ENCODE peak calls at places on chromosome 15, in nine cellular contexts. N, W, H, A, Z, I, T, Y and J are unnamed samples. For H3K4me1, the result is how much of the 10 kb centered on the place peaks cover.

GRCh38 chr15:65221708-65222107 is 10.4 kb upstream of the CILP start:
- DNase-seq in I (no peak), H (no peak), A (no peak), N (no peak), Y (no peak), T (no peak), W (no peak), Z (no peak), J (no peak)

GRCh38 chr15:58074452-58074851 is 8.9 kb upstream of the ALDH1A2 start:
- DNase-seq in T (no peak), A (no peak), I (no peak), Z (no peak), H (no peak), N (no peak), Y (no peak), W (no peak), J (no peak)

GRCh38 chr15:75921732-75922703 is 18.3 kb downstream of the FBXO22 start:
- DNase-seq in Y (peak), Z (peak), W (no peak), A (no peak), I (peak), T (peak), H (peak), N (peak), J (no peak)

GRCh38 chr15:97072560-97072959 is 742.1 kb downstream of the NR2F2 start:
- DNase-seq in N (peak), W (no peak), Y (no peak), T (peak), Z (no peak), A (no peak), I (no peak), H (no peak), J (no peak)

GRCh38 chr15:83204697-83205096 is 2.9 kb downstream of the HDGFL3 start:
- DNase-seq in W (no peak), A (no peak), Y (no peak), N (peak), Z (no peak), I (no peak), H (no peak), T (no peak), J (no peak)

GRCh38 chr15:86444527-86444926 is 364.9 kb downstream of the AGBL1 start:
- DNase-seq in H (no peak), I (no peak), A (no peak), Z (peak), Y (no peak), N (peak), T (no peak), W (no peak), J (no peak)

GRCh38 chr15:95134306-95135100 is 903.1 kb downstream of the MCTP2 start:
- DNase-seq in I (no peak), Y (no peak), T (peak), H (no peak), W (no peak), Z (no peak), A (no peak), N (no peak), J (no peak)

GRCh38 chr15:85757073-85757938 is 37.4 kb downstream of the KLHL25 start:
- DNase-seq in Z (no peak), N (no peak), T (no peak), W (no peak), I (no peak), Y (no peak), A (no peak), H (peak), J (no peak)

GRCh38 chr15:47876986-47877385 is 159.7 kb downstream of the SEMA6D start:
- DNase-seq in H (no peak), Y (no peak), T (no peak), I (no peak), N (no peak), W (no peak), Z (no peak), A (no peak), J (no peak)

GRCh38 chr15:57323806-57324589 is 52.3 kb upstream of the CGNL1 start:
- DNase-seq in Y (peak), A (no peak), I (peak), T (no peak), Z (peak), N (no peak), H (no peak), W (no peak), J (peak)

GRCh38 chr15:78840661-78841060 is 29.4 kb upstream of the ADAMTS7 start:
- DNase-seq in T (no peak), W (no peak), I (no peak), Y (no peak), A (peak), H (no peak), Z (no peak), N (no peak), J (no peak)

GRCh38 chr15:44468713-44469385 is 41.4 kb downstream of the CTDSPL2 start:
- DNase-seq in Y (no peak), A (no peak), Z (no peak), T (peak), W (no peak), H (no peak), N (no peak), I (peak), J (no peak)

GRCh38 chr15:71256934-71257333 is 141.7 kb downstream of the THSD4 start:
- DNase-seq in I (no peak), Z (no peak), N (no peak), Y (no peak), W (no peak), A (no peak), H (no peak), T (no peak), J (no peak)

GRCh38 chr15:98874359-98874758 is 133.2 kb downstream of the PGPEP1L start:
- DNase-seq in A (no peak), Z (no peak), W (no peak), H (no peak), N (no peak), Y (no peak), T (no peak), I (no peak), J (no peak)
- H3K4me3 ChIP-seq in A (no peak), Z (no peak), W (no peak), H (no peak), N (no peak), Y (no peak), T (no peak), I (peak), J (no peak)

DNA sequence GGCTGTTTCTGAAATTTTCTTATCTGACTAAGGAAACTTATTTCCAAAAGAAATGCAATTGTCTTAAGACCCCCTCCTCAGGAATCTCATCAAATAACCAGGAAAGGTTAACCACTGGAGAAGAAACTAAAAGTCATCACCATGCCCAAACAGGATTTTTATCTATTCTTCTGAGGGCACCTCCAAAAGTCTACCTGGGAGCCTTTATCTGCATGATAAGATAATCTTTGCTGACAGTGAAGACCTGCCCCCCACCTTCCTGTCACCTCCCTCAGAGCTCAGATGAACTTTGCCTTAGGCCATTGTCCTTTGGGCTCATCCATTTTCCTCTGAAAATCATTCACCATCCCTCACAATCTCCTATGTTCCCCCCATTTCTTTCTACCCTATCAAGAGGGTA is 137.3 kb upstream of the SMAD3 start:
- DNase-seq in Y (no peak), Z (no peak), N (no peak), W (no peak), I (no peak), H (no peak), A (no peak), T (no peak), J (no peak)
- H3K4me1 ChIP-seq in Y (under half), Z (under half), N (under half), W (under half), I (under half), H (under half), A (under half), T (under half), J (under half)

DNA sequence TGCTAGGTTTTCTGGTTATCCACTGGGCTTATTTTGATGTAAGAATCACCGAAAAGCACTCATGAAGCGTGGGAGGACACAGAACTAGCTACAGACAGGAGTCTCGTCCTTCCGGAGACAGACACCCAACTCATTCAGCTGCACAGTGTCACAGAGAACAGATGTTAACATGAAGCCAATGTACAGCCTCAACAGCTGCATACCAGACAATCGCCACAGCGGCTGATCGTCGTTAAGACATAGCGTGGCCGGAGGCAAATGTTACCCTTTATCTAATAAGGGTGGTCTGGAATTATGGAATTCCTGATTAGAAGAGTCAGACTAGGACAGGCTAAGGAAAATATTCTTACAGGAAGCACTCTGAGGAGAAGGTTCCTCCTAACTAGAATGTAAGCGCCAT is 1.2 kb upstream of the PYGO1 start:
- DNase-seq in H (no peak), W (no peak), N (no peak), Z (no peak), T (peak), Y (no peak), A (no peak), I (no peak), J (no peak)
- H3K4me3 ChIP-seq in H (no peak), W (no peak), N (no peak), Z (no peak), T (peak), Y (no peak), A (no peak), I (no peak), J (no peak)

GRCh38 chr15:22963546-22964125 is 16.5 kb downstream of the CYFIP1 start:
- DNase-seq in I (no peak), N (no peak), T (no peak), A (no peak), W (no peak), Y (no peak), H (no peak), Z (no peak), J (no peak)
- H3K4me1 ChIP-seq in I (under half), N (under half), T (under half), A (half or more), W (under half), Y (under half), H (half or more), Z (under half), J (under half)

GRCh38 chr15:51093488-51093864 is 1.2 kb downstream of the TNFAIP8L3 start:
- DNase-seq in I (no peak), T (no peak), H (no peak), W (no peak), A (no peak), Z (no peak), N (no peak), Y (no peak), J (no peak)
- H3K4me3 ChIP-seq in I (no peak), T (peak), H (peak), W (no peak), A (peak), Z (no peak), N (no peak), Y (no peak), J (no peak)

GRCh38 chr15:89836255-89837133 is 21.8 kb upstream of the ANPEP start:
- DNase-seq in Y (no peak), A (no peak), W (no peak), N (peak), T (peak), Z (no peak), H (no peak), I (peak), J (no peak)

GRCh38 chr15:89839424-89839823 is 24.8 kb upstream of the ANPEP start:
- DNase-seq in Z (no peak), I (no peak), N (no peak), W (no peak), H (no peak), A (no peak), Y (no peak), T (no peak), J (no peak)

GRCh38 chr15:89835190-89835564 is 20.5 kb upstream of the ANPEP start:
- DNase-seq in A (no peak), I (no peak), Y (no peak), N (no peak), Z (no peak), H (no peak), T (no peak), W (no peak), J (no peak)

GRCh38 chr15:89837830-89838178 is 23.2 kb upstream of the ANPEP start:
- DNase-seq in A (no peak), T (no peak), W (no peak), N (no peak), H (no peak), Y (no peak), Z (no peak), I (no peak), J (no peak)

GRCh38 chr15:89837134-89837829 is 22.6 kb upstream of the ANPEP start:
- DNase-seq in T (peak), Z (no peak), W (no peak), Y (no peak), N (no peak), I (no peak), A (no peak), H (no peak), J (no peak)
- H3K4me1 ChIP-seq in T (under half), Z (under half), W (under half), Y (under half), N (under half), I (under half), A (half or more), H (under half), J (under half)

GRCh38 chr15:100350434-100351226 is 8.9 kb upstream of the ADAMTS17 start:
- DNase-seq in A (no peak), Y (peak), W (no peak), N (no peak), I (no peak), H (no peak), Z (no peak), T (peak), J (no peak)
- H3K4me3 ChIP-seq in A (peak), Y (peak), W (no peak), N (no peak), I (peak), H (peak), Z (no peak), T (peak), J (no peak)

DNA sequence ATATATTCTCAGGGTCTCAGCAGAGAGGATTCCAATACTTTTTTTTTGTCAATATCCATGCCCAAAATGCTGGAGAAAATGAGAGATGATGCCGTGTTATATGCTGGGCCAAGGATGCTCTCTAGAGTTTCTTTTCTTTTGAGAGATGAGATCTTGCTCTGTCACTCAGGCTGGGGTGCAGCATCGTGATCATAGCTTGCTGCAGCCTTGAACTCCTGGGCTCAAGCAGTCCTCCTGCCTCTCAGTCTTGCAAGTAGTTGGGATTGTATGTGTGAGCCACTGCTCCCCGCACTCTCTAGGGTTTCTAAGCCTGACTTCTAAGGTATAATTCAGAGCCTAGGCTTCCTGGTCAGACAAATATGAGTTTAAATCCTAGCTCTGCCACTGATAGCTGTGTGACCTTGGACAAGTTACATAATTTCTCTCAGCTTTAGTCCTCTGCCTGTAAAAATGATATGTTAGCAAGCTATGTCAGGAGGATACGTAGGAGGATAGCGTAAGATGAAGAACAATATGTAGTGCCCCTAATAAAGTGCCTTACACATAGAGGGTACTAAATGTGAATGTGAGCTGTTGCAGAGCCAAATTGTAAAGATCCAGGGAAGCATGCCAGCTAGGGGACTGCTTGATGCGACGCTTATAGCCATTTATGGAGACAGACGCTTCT is 7.3 kb downstream of the STARD9 start:
- DNase-seq in I (no peak), N (no peak), W (no peak), A (no peak), H (no peak), Y (no peak), T (no peak), Z (no peak), J (no peak)
- H3K4me1 ChIP-seq in I (under half), N (under half), W (under half), A (under half), H (half or more), Y (under half), T (under half), Z (under half), J (under half)

DNA sequence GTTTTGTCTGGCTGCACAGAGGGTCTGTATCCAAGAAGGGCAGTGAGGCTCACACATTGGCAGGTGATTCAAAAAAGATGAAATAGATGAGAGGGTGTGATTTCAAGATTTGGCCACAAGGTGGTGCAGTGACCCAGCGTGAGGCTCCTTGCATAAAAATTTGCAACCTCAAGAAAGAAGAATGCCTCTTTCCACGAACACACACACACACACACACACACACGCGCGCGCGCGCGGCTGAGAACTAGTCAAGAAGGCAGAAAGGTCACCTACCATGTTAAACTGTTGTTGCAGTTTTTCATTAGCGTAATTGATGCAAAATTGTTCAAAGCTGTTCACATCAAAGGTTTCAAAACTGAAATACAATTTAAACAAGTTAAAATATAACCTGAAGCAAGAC is 39.2 kb downstream of the MYO5C start:
- DNase-seq in Y (peak), W (peak), Z (peak), H (peak), T (peak), I (peak), A (no peak), N (peak), J (peak)
- H3K4me3 ChIP-seq in Y (no peak), W (no peak), Z (no peak), H (no peak), T (no peak), I (no peak), A (no peak), N (no peak), J (peak)